ENCODE peak calls at places on chromosome 16, in seven cellular contexts. P, Q, M, J, H, E and Y are unnamed samples.

GRCh38 chr16:65837431-65837986 is 529.0 kb upstream of the CDH5 start:
- DNase-seq in Q (no peak), P (no peak), J (no peak), M (no peak), H (no peak), E (no peak), Y (no peak)

GRCh38 chr16:89437991-89438390 is 52.4 kb downstream of the ANKRD11 start:
- DNase-seq in E (no peak), M (no peak), Q (no peak), H (no peak), J (no peak), P (no peak), Y (no peak)

GRCh38 chr16:75113046-75113491 is 3.5 kb downstream of the LDHD start:
- DNase-seq in P (no peak), H (no peak), E (no peak), J (no peak), Q (no peak), M (no peak), Y (no peak)

GRCh38 chr16:73196670-73197069 is 148.7 kb upstream of the ZFHX3 start:
- DNase-seq in J (no peak), E (peak), P (peak), H (peak), M (no peak), Q (peak), Y (peak)

GRCh38 chr16:84165746-84166145 is 20.6 kb downstream of the DNAAF1 start:
- DNase-seq in Q (no peak), H (no peak), E (no peak), J (no peak), P (no peak), M (no peak), Y (no peak)

GRCh38 chr16:31568577-31569359 is 41.1 kb downstream of the AHSP start:
- DNase-seq in E (no peak), P (no peak), M (no peak), H (no peak), J (no peak), Q (no peak), Y (no peak)

GRCh38 chr16:53034306-53034705 is 18.4 kb downstream of the CHD9NB start:
- DNase-seq in M (no peak), J (no peak), P (no peak), E (no peak), Q (no peak), H (no peak), Y (peak)

GRCh38 chr16:78608305-78608776 is 508.9 kb downstream of the WWOX start:
- DNase-seq in P (no peak), H (no peak), M (no peak), E (no peak), Q (no peak), J (no peak), Y (peak)

GRCh38 chr16:46972971-46973456 is 460 bp downstream of the DNAJA2 start:
- DNase-seq in J (no peak), E (peak), P (peak), M (peak), H (no peak), Q (peak), Y (peak)

GRCh38 chr16:14957576-14958322 is 17.1 kb upstream of the PDXDC1 start:
- DNase-seq in P (no peak), Q (no peak), M (no peak), E (no peak), J (no peak), H (no peak), Y (no peak)

GRCh38 chr16:76309639-76310335 is 32.6 kb downstream of the CNTNAP4 start:
- DNase-seq in M (no peak), E (no peak), H (no peak), P (no peak), J (no peak), Q (no peak), Y (no peak)

GRCh38 chr16:85523602-85524364 is 89.3 kb upstream of the GSE1 start:
- DNase-seq in P (no peak), M (no peak), Q (peak), H (no peak), E (no peak), J (no peak), Y (peak)

GRCh38 chr16:23283571-23283970 is 18.5 kb upstream of the SCNN1B start:
- DNase-seq in E (no peak), H (no peak), M (no peak), J (no peak), P (no peak), Q (no peak), Y (no peak)

GRCh38 chr16:88768041-88768876 is 16.8 kb downstream of the PIEZO1 start:
- DNase-seq in J (no peak), M (no peak), Q (no peak), P (no peak), E (no peak), H (no peak), Y (no peak)

GRCh38 chr16:9039208-9039607 is 52.2 kb upstream of the HAPSTR1 start:
- DNase-seq in H (no peak), J (no peak), Q (no peak), M (no peak), P (no peak), E (peak), Y (no peak)

GRCh38 chr16:67456383-67457140 is 24.4 kb downstream of the ATP6V0D1 start:
- DNase-seq in E (peak), J (no peak), Q (no peak), M (no peak), P (no peak), H (no peak), Y (no peak)

GRCh38 chr16:28549301-28549899 is 4.3 kb upstream of the SGF29 start:
- DNase-seq in E (peak), P (no peak), M (peak), Q (peak), H (no peak), J (no peak), Y (peak)

GRCh38 chr16:85639529-85640253 is 26.6 kb downstream of the GSE1 start:
- DNase-seq in Q (no peak), H (no peak), M (no peak), P (no peak), J (no peak), E (no peak), Y (no peak)

GRCh38 chr16:82379601-82380000 is 209.6 kb upstream of the MPHOSPH6 start:
- DNase-seq in H (no peak), J (no peak), P (no peak), Q (no peak), E (no peak), M (no peak), Y (no peak)

GRCh38 chr16:21104124-21104860 is 46.4 kb downstream of the DNAH3 start:
- DNase-seq in Q (no peak), P (no peak), M (no peak), E (no peak), J (no peak), H (no peak), Y (no peak)

GRCh38 chr16:89655062-89655643 is 2.4 kb downstream of the CHMP1A start:
- DNase-seq in M (no peak), J (no peak), P (no peak), Q (no peak), H (no peak), E (no peak), Y (no peak)

GRCh38 chr16:59305850-59306249 is 571.7 kb upstream of the GOT2 start:
- DNase-seq in M (no peak), Q (no peak), E (no peak), J (no peak), H (no peak), P (no peak), Y (no peak)

GRCh38 chr16:57761957-57762356 is 26.4 kb downstream of the KATNB1 start:
- DNase-seq in E (no peak), M (no peak), J (no peak), P (no peak), H (no peak), Q (no peak), Y (no peak)

GRCh38 chr16:27313422-27314160 is at the start of gene IL4R:
- DNase-seq in P (peak), M (peak), H (peak), E (peak), J (peak), Q (peak), Y (peak)

GRCh38 chr16:71847096-71847495 is 1.3 kb downstream of the ATXN1L start:
- DNase-seq in M (no peak), P (no peak), J (no peak), H (no peak), E (no peak), Q (no peak), Y (no peak)

GRCh38 chr16:51553314-51553713 is 402.2 kb upstream of the SALL1 start:
- DNase-seq in M (no peak), E (no peak), J (no peak), P (no peak), H (no peak), Q (no peak), Y (no peak)

GRCh38 chr16:9364721-9365693 is 273.6 kb downstream of the HAPSTR1 start:
- DNase-seq in P (no peak), H (peak), M (no peak), J (no peak), Q (no peak), E (no peak), Y (no peak)

GRCh38 chr16:88924834-88925539 is 52.0 kb downstream of the CBFA2T3 start:
- DNase-seq in J (no peak), P (no peak), H (no peak), E (peak), Q (peak), M (no peak), Y (peak)

GRCh38 chr16:27243725-27244362 is 24.7 kb downstream of the NSMCE1 start:
- DNase-seq in Q (no peak), M (no peak), P (no peak), E (no peak), H (no peak), J (no peak), Y (no peak)

GRCh38 chr16:28873543-28874201 is 4.6 kb upstream of the ATP2A1 start:
- DNase-seq in P (peak), Q (peak), M (peak), E (peak), J (peak), H (no peak), Y (peak)

GRCh38 chr16:84567446-84567962 is 50.4 kb downstream of the COTL1 start:
- DNase-seq in P (no peak), Q (no peak), M (no peak), J (peak), E (no peak), H (no peak), Y (peak)

GRCh38 chr16:88479795-88480760 is 27.0 kb downstream of the ZFPM1 start:
- DNase-seq in M (peak), Q (no peak), J (peak), E (no peak), P (no peak), H (no peak), Y (no peak)

GRCh38 chr16:88534731-88535141 is 35.5 kb upstream of the ZC3H18 start:
- DNase-seq in Q (no peak), M (peak), J (no peak), P (peak), E (no peak), H (peak), Y (peak)

GRCh38 chr16:17555176-17555575 is 84.4 kb upstream of the XYLT1 start:
- DNase-seq in J (no peak), Q (no peak), E (no peak), M (no peak), H (no peak), P (no peak), Y (peak)

GRCh38 chr16:46573008-46573833 is 48.0 kb downstream of the SHCBP1 start:
- DNase-seq in P (no peak), E (peak), J (no peak), Q (no peak), H (no peak), M (no peak), Y (peak)

GRCh38 chr16:56389554-56389953 is 35.8 kb downstream of the AMFR start:
- DNase-seq in M (no peak), E (no peak), Q (no peak), J (no peak), H (no peak), P (no peak), Y (peak)

GRCh38 chr16:12653820-12654392 is 149.8 kb downstream of the CPPED1 start:
- DNase-seq in H (no peak), M (no peak), E (no peak), P (no peak), Q (no peak), J (no peak), Y (no peak)

GRCh38 chr16:61900482-61900881 is 135.8 kb downstream of the CDH8 start:
- DNase-seq in J (no peak), E (no peak), M (no peak), Q (no peak), H (no peak), P (no peak), Y (peak)

GRCh38 chr16:67283039-67283825 is 3.9 kb downstream of the PLEKHG4 start:
- DNase-seq in J (no peak), P (no peak), M (no peak), E (no peak), Q (no peak), H (no peak), Y (no peak)